ENCODE peak calls at places on chromosomes 4 and X, in seven cellular contexts. G is WTC11; M is upper lobe of right lung; P is activated T-cell treated with anti-CD3 and anti-CD28 coated beads for 1 hour; A is fibroblast of the aortic adventitia; H is fibroblast of pulmonary artery; L is stimulated activated naive B cell treated with anti-CD40 and anti-IgM and Interleukin-4, amounts not matched to agents 10 μg/mL and 1 μg/mL and 100 μg/mL, for 72 hours. X is an unnamed sample.

GRCh38 chr4:118282692-118283091 is 70.1 kb downstream of the PRSS12 start:
- DNase-seq in G (no peak), M (no peak), P (no peak), A (peak; percentile 79), H (peak; percentile 56), L (no peak), X (peak; percentile 61)

GRCh38 chrX:17719651-17720050 is 17.6 kb upstream of the SCML1 start:
- DNase-seq in G (no peak), M (no peak), P (no peak), A (no peak), H (no peak), L (no peak), X (no peak)

GRCh38 chrX:134737061-134737460 is 78.8 kb upstream of the PLAC1 start:
- DNase-seq in G (no peak), M (no peak), P (no peak), A (peak; percentile 67), H (no peak), L (no peak), X (no peak)

GRCh38 chr4:80301884-80302283 is 33.6 kb upstream of the CFAP299 start:
- DNase-seq in G (no peak), M (no peak), P (no peak), A (no peak), H (no peak), L (no peak), X (no peak)

GRCh38 chrX:11770320-11770719 is 12.3 kb downstream of the MSL3 start:
- DNase-seq in G (peak; percentile 17), M (no peak), P (peak; percentile 18), A (peak; percentile 70), H (peak; percentile 70), L (peak; percentile 32), X (peak; percentile 71)

GRCh38 chrX:120668357-120668756 is 38.5 kb upstream of the C1GALT1C1 start:
- DNase-seq in G (no peak), M (no peak), P (no peak), A (no peak), H (no peak), L (peak; percentile 11), X (no peak)

GRCh38 chr4:26141916-26142638 is 178.7 kb upstream of the RBPJ start:
- DNase-seq in G (no peak), M (no peak), P (no peak), A (peak; percentile 61), H (peak; percentile 25), L (peak; percentile 21), X (peak; percentile 93)

GRCh38 chr4:186981161-186981560 is 257.5 kb upstream of the FAT1 start:
- DNase-seq in G (no peak), M (no peak), P (no peak), A (peak; percentile 5), H (peak; percentile 13), L (no peak), X (peak; percentile 61)

GRCh38 chrX:38692961-38693360 is 108.3 kb upstream of the MID1IP1 start:
- DNase-seq in G (no peak), M (no peak), P (no peak), A (no peak), H (no peak), L (no peak), X (no peak)

GRCh38 chr4:3712112-3712805 is 53.9 kb upstream of the ADRA2C start:
- DNase-seq in G (no peak), M (no peak), P (no peak), A (no peak), H (no peak), L (no peak), X (no peak)

GRCh38 chr4:10403633-10404445 is 53.4 kb downstream of the ZNF518B start:
- DNase-seq in G (no peak), M (no peak), P (no peak), A (peak; percentile 80), H (peak; percentile 79), L (no peak), X (peak; percentile 71)

GRCh38 chr4:87339440-87339839 is 16.8 kb upstream of the HSD17B13 start:
- DNase-seq in G (no peak), M (no peak), P (no peak), A (peak; percentile 21), H (no peak), L (no peak), X (no peak)

GRCh38 chrX:66728818-66729271 is 90.0 kb upstream of the EDA2R start:
- DNase-seq in G (peak; percentile 49), M (peak; percentile 66), P (peak; percentile 17), A (peak; percentile 81), H (peak; percentile 76), L (peak; percentile 25), X (peak; percentile 76)

GRCh38 chrX:10327651-10328050 is 170.9 kb downstream of the CLCN4 start:
- DNase-seq in G (no peak), M (no peak), P (no peak), A (no peak), H (no peak), L (no peak), X (no peak)

GRCh38 chrX:56798866-56799864 is 70.1 kb downstream of the NBDY start:
- DNase-seq in G (no peak), M (peak; percentile 32), P (no peak), A (peak; percentile 70), H (no peak), L (no peak), X (no peak)

GRCh38 chr4:103002551-103002950 is 17.0 kb downstream of the SLC9B1 start:
- DNase-seq in G (no peak), M (no peak), P (no peak), A (peak; percentile 36), H (peak; percentile 52), L (no peak), X (peak; percentile 52)

GRCh38 chr4:48651869-48652447 is 128.1 kb downstream of the FRYL start:
- DNase-seq in G (no peak), M (no peak), P (no peak), A (peak; percentile 55), H (no peak), L (no peak), X (no peak)

GRCh38 chrX:115367956-115368355 is 78.4 kb downstream of the LUZP4 start:
- DNase-seq in G (no peak), M (no peak), P (no peak), A (no peak), H (peak; percentile 35), L (no peak), X (no peak)

GRCh38 chr4:73988096-73988495 is at the start of gene PPBP:
- DNase-seq in G (no peak), M (no peak), P (no peak), A (no peak), H (no peak), L (no peak), X (no peak)

GRCh38 chr4:153570228-153570973 is 104.2 kb downstream of the TMEM131L start:
- DNase-seq in G (no peak), M (no peak), P (no peak), A (no peak), H (no peak), L (no peak), X (no peak)

GRCh38 chrX:31337332-31337731 is 265.5 kb upstream of the FTHL17 start:
- DNase-seq in G (no peak), M (no peak), P (no peak), A (no peak), H (no peak), L (no peak), X (no peak)

X was measured in choroid plexus epithelial cell.